ENCODE peak calls at places on chromosomes 12 and 14, in seven cellular contexts. One of them, this sample, is unnamed.
A peak's percentile ranks its signal among the peaks of the same experiment; 100 is the strongest.

GRCh38 chr12:56299308-56299852 is 750 bp downstream of the CS start:
- DNase-seq in heart left ventricle: no peak
- DNase-seq in psoas muscle: no peak
- DNase-seq in CD4-positive, alpha-beta T cell: no peak
- DNase-seq in GM10248: no peak
- DNase-seq in HL-60: no peak
- DNase-seq in AG04450: no peak
- DNase-seq in this sample: peak; percentile 38

GRCh38 chr14:98173291-98173690 is 1098.7 kb downstream of the BCL11B start:
- DNase-seq in heart left ventricle: no peak
- DNase-seq in psoas muscle: no peak
- DNase-seq in CD4-positive, alpha-beta T cell: peak; percentile 74
- DNase-seq in GM10248: no peak
- DNase-seq in HL-60: no peak
- DNase-seq in AG04450: no peak
- DNase-seq in this sample: peak; percentile 71

GRCh38 chr12:13487326-13487725 is 290.8 kb downstream of the EMP1 start:
- DNase-seq in heart left ventricle: no peak
- DNase-seq in psoas muscle: no peak
- DNase-seq in CD4-positive, alpha-beta T cell: no peak
- DNase-seq in GM10248: no peak
- DNase-seq in HL-60: no peak
- DNase-seq in AG04450: no peak
- DNase-seq in this sample: no peak

GRCh38 chr12:64461634-64462414 is 9.9 kb downstream of the TBK1 start:
- DNase-seq in heart left ventricle: no peak
- DNase-seq in psoas muscle: no peak
- DNase-seq in CD4-positive, alpha-beta T cell: no peak
- DNase-seq in GM10248: no peak
- DNase-seq in HL-60: no peak
- DNase-seq in AG04450: peak; percentile 23
- DNase-seq in this sample: no peak

GRCh38 chr14:97311411-97311810 is 514.2 kb downstream of the VRK1 start:
- DNase-seq in heart left ventricle: no peak
- DNase-seq in psoas muscle: no peak
- DNase-seq in CD4-positive, alpha-beta T cell: no peak
- DNase-seq in GM10248: no peak
- DNase-seq in HL-60: no peak
- DNase-seq in AG04450: no peak
- DNase-seq in this sample: peak; percentile 18

GRCh38 chr12:34233618-34234017 is 211.3 kb downstream of the ALG10 start:
- DNase-seq in heart left ventricle: no peak
- DNase-seq in psoas muscle: no peak
- DNase-seq in CD4-positive, alpha-beta T cell: no peak
- DNase-seq in GM10248: no peak
- DNase-seq in HL-60: no peak
- DNase-seq in AG04450: no peak
- DNase-seq in this sample: no peak

GRCh38 chr14:50087350-50088116 is 28.8 kb downstream of the VCPKMT start:
- DNase-seq in heart left ventricle: no peak
- DNase-seq in psoas muscle: no peak
- DNase-seq in CD4-positive, alpha-beta T cell: no peak
- DNase-seq in GM10248: peak; percentile 30
- DNase-seq in HL-60: no peak
- DNase-seq in AG04450: no peak
- DNase-seq in this sample: peak; percentile 42

GRCh38 chr12:28034271-28034670 is 61.7 kb upstream of the PTHLH start:
- DNase-seq in heart left ventricle: no peak
- DNase-seq in psoas muscle: no peak
- DNase-seq in CD4-positive, alpha-beta T cell: no peak
- DNase-seq in GM10248: no peak
- DNase-seq in HL-60: no peak
- DNase-seq in AG04450: no peak
- DNase-seq in this sample: no peak

GRCh38 chr14:102601378-102601925 is 9.0 kb downstream of the RCOR1 start:
- DNase-seq in heart left ventricle: no peak
- DNase-seq in psoas muscle: no peak
- DNase-seq in CD4-positive, alpha-beta T cell: no peak
- DNase-seq in GM10248: no peak
- DNase-seq in HL-60: no peak
- DNase-seq in AG04450: no peak
- DNase-seq in this sample: no peak

GRCh38 chr12:19440019-19440858 is 947 bp downstream of the AEBP2 start:
- DNase-seq in heart left ventricle: peak; percentile 64
- DNase-seq in psoas muscle: peak; percentile 47
- DNase-seq in CD4-positive, alpha-beta T cell: peak; percentile 43
- DNase-seq in GM10248: peak; percentile 67
- DNase-seq in HL-60: no peak
- DNase-seq in AG04450: no peak
- DNase-seq in this sample: peak; percentile 81

GRCh38 chr12:8018666-8019581 is 13.6 kb upstream of the FOXJ2 start:
- DNase-seq in heart left ventricle: no peak
- DNase-seq in psoas muscle: peak; percentile 39
- DNase-seq in CD4-positive, alpha-beta T cell: no peak
- DNase-seq in GM10248: no peak
- DNase-seq in HL-60: no peak
- DNase-seq in AG04450: no peak
- DNase-seq in this sample: peak; percentile 63

GRCh38 chr12:52086366-52086765 is 6.9 kb downstream of the SMIM41 start:
- DNase-seq in heart left ventricle: no peak
- DNase-seq in psoas muscle: no peak
- DNase-seq in CD4-positive, alpha-beta T cell: no peak
- DNase-seq in GM10248: no peak
- DNase-seq in HL-60: no peak
- DNase-seq in AG04450: no peak
- DNase-seq in this sample: no peak

GRCh38 chr14:99966912-99967311 is 98.3 kb upstream of the EVL start:
- DNase-seq in heart left ventricle: no peak
- DNase-seq in psoas muscle: no peak
- DNase-seq in CD4-positive, alpha-beta T cell: no peak
- DNase-seq in GM10248: no peak
- DNase-seq in HL-60: no peak
- DNase-seq in AG04450: no peak
- DNase-seq in this sample: no peak

GRCh38 chr12:111066744-111067437 is 146.5 kb upstream of the MYL2 start:
- DNase-seq in heart left ventricle: no peak
- DNase-seq in psoas muscle: no peak
- DNase-seq in CD4-positive, alpha-beta T cell: no peak
- DNase-seq in GM10248: no peak
- DNase-seq in HL-60: peak; percentile 12
- DNase-seq in AG04450: no peak
- DNase-seq in this sample: no peak

DNA sequence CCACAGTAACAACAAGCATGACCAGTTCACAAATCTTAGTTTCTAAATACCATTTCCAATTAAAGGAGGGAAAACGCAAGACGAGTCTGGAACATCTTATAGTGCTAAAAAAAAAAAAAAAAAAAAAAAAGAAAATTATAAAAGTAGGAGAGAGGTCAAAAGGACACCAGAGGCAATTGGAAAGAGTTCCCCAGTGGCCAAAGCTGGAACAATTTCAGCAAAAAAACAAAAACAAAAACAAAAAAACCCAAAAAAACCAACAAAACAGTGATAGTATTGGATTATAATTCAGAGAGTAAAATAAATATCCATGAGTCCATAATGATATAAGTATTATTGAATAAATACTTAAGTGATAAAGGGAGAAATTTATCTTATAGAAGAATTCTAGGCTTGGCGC is 10.3 kb upstream of the NAP1L1 start:
- DNase-seq in heart left ventricle: no peak
- DNase-seq in psoas muscle: no peak
- DNase-seq in CD4-positive, alpha-beta T cell: no peak
- DNase-seq in GM10248: no peak
- DNase-seq in HL-60: no peak
- DNase-seq in AG04450: no peak
- DNase-seq in this sample: no peak
- TF ChIP-seq CTCF in heart left ventricle: no peak
- TF ChIP-seq CTCF in psoas muscle: no peak
- TF ChIP-seq CTCF in CD4-positive, alpha-beta T cell: no peak
- TF ChIP-seq CTCF in GM10248: no peak
- TF ChIP-seq CTCF in HL-60: no peak
- TF ChIP-seq CTCF in AG04450: no peak
- TF ChIP-seq CTCF in this sample: no peak

GRCh38 chr12:6909421-6910145 is 4.8 kb upstream of the ENO2 start:
- DNase-seq in heart left ventricle: no peak
- DNase-seq in psoas muscle: no peak
- DNase-seq in CD4-positive, alpha-beta T cell: no peak
- DNase-seq in GM10248: no peak
- DNase-seq in HL-60: no peak
- DNase-seq in AG04450: no peak
- DNase-seq in this sample: no peak

GRCh38 chr12:6915789-6916285 is 1.5 kb downstream of the ENO2 start:
- DNase-seq in heart left ventricle: no peak
- DNase-seq in psoas muscle: no peak
- DNase-seq in CD4-positive, alpha-beta T cell: no peak
- DNase-seq in GM10248: no peak
- DNase-seq in HL-60: no peak
- DNase-seq in AG04450: no peak
- DNase-seq in this sample: no peak

GRCh38 chr12:6914246-6914947 is at the start of gene ENO2:
- DNase-seq in heart left ventricle: peak; percentile 80
- DNase-seq in psoas muscle: peak; percentile 83
- DNase-seq in CD4-positive, alpha-beta T cell: peak; percentile 87
- DNase-seq in GM10248: peak; percentile 89
- DNase-seq in HL-60: no peak
- DNase-seq in AG04450: no peak
- DNase-seq in this sample: peak; percentile 88

GRCh38 chr12:6915023-6915788 is 826 bp downstream of the ENO2 start:
- DNase-seq in heart left ventricle: no peak
- DNase-seq in psoas muscle: no peak
- DNase-seq in CD4-positive, alpha-beta T cell: no peak
- DNase-seq in GM10248: no peak
- DNase-seq in HL-60: no peak
- DNase-seq in AG04450: no peak
- DNase-seq in this sample: peak; percentile 38

GRCh38 chr12:6912164-6912956 is 2.0 kb upstream of the ENO2 start:
- DNase-seq in heart left ventricle: no peak
- DNase-seq in psoas muscle: no peak
- DNase-seq in CD4-positive, alpha-beta T cell: no peak
- DNase-seq in GM10248: no peak
- DNase-seq in HL-60: no peak
- DNase-seq in AG04450: no peak
- DNase-seq in this sample: no peak
- TF ChIP-seq CTCF in heart left ventricle: no peak
- TF ChIP-seq CTCF in psoas muscle: no peak
- TF ChIP-seq CTCF in CD4-positive, alpha-beta T cell: no peak
- TF ChIP-seq CTCF in GM10248: no peak
- TF ChIP-seq CTCF in HL-60: no peak
- TF ChIP-seq CTCF in AG04450: no peak
- TF ChIP-seq CTCF in this sample: no peak

GRCh38 chr12:91577586-91578539 is 395.2 kb upstream of the DCN start:
- DNase-seq in heart left ventricle: no peak
- DNase-seq in psoas muscle: no peak
- DNase-seq in CD4-positive, alpha-beta T cell: no peak
- DNase-seq in GM10248: peak; percentile 20
- DNase-seq in HL-60: no peak
- DNase-seq in AG04450: no peak
- DNase-seq in this sample: no peak
- TF ChIP-seq CTCF in heart left ventricle: peak; percentile 75
- TF ChIP-seq CTCF in psoas muscle: peak; percentile 61
- TF ChIP-seq CTCF in CD4-positive, alpha-beta T cell: peak; percentile 85
- TF ChIP-seq CTCF in GM10248: peak; percentile 33
- TF ChIP-seq CTCF in HL-60: peak; percentile 12
- TF ChIP-seq CTCF in AG04450: peak; percentile 53
- TF ChIP-seq CTCF in this sample: peak; percentile 73

DNA sequence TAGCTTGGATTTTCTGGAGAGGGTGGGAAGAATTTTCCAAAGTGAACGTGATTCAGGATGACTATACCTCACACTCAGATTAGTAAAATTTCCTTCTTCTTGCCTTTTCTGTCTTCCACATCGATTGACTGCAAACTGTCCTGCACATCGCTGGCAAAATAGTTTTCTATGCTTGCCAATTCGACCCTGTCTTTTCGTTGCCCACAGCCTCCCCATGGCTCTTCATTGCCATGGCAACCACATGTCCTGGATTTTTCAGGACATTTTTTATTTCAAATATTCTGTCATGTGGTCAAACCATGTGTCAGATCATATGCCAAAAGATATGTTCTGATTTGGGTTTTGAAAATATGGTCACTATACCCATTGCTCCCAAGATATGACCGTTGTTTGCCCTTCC is 46.9 kb upstream of the OTX2 start:
- DNase-seq in heart left ventricle: no peak
- DNase-seq in psoas muscle: no peak
- DNase-seq in CD4-positive, alpha-beta T cell: no peak
- DNase-seq in GM10248: no peak
- DNase-seq in HL-60: no peak
- DNase-seq in AG04450: no peak
- DNase-seq in this sample: no peak
- TF ChIP-seq CTCF in heart left ventricle: no peak
- TF ChIP-seq CTCF in psoas muscle: no peak
- TF ChIP-seq CTCF in CD4-positive, alpha-beta T cell: no peak
- TF ChIP-seq CTCF in GM10248: no peak
- TF ChIP-seq CTCF in HL-60: no peak
- TF ChIP-seq CTCF in AG04450: no peak
- TF ChIP-seq CTCF in this sample: no peak